ENCODE peak calls at places on chromosome 11, in ten cellular contexts. S is neural progenitor cell, U is stomach, H is PC-9, D is body of pancreas, J is upper lobe of right lung, Z is WERI-Rb-1, W is fibroblast of lung, I is brain microvascular endothelial cell, F is transverse colon. K is an unnamed sample.

GRCh38 chr11:15224466-15224865 is 109.7 kb downstream of the INSC start:
- DNase-seq in S (no peak), U (no peak), H (no peak), D (no peak), J (no peak), Z (no peak), W (no peak), I (no peak), F (no peak), K (no peak)

GRCh38 chr11:44746894-44747293 is 20.1 kb downstream of the TSPAN18 start:
- DNase-seq in S (no peak), U (no peak), H (no peak), D (no peak), J (no peak), Z (no peak), W (no peak), I (no peak), F (no peak), K (no peak)

GRCh38 chr11:112928136-112928535 is 33.1 kb upstream of the NCAM1 start:
- DNase-seq in S (no peak), U (no peak), H (peak; percentile 80), D (no peak), J (no peak), Z (no peak), W (peak; percentile 20), I (no peak), F (no peak), K (peak; percentile 62)

GRCh38 chr11:105219269-105219668 is 79.7 kb upstream of the CARD18 start:
- DNase-seq in S (no peak), U (no peak), H (no peak), D (no peak), J (no peak), Z (peak; percentile 8), W (no peak), I (no peak), F (no peak), K (no peak)

GRCh38 chr11:125190549-125190948 is 26.0 kb downstream of the PKNOX2 start:
- DNase-seq in S (peak; percentile 41), U (no peak), H (no peak), D (no peak), J (no peak), Z (no peak), W (no peak), I (no peak), F (no peak), K (no peak)

GRCh38 chr11:111457731-111458368 is 54.3 kb downstream of the BTG4 start:
- DNase-seq in S (no peak), U (no peak), H (no peak), D (no peak), J (no peak), Z (no peak), W (no peak), I (no peak), F (no peak), K (no peak)

GRCh38 chr11:106353031-106353430 is 275.6 kb downstream of the AASDHPPT start:
- DNase-seq in S (no peak), U (no peak), H (no peak), D (no peak), J (no peak), Z (no peak), W (no peak), I (no peak), F (no peak), K (no peak)

GRCh38 chr11:102395720-102396358 is 48.8 kb downstream of the BIRC2 start:
- DNase-seq in S (no peak), U (no peak), H (no peak), D (no peak), J (no peak), Z (no peak), W (no peak), I (no peak), F (no peak), K (no peak)

GRCh38 chr11:99020324-99021225 is at the start of gene CNTN5:
- DNase-seq in S (peak; percentile 85), U (no peak), H (no peak), D (peak; percentile 53), J (peak; percentile 70), Z (peak; percentile 87), W (peak; percentile 20), I (peak; percentile 35), F (peak; percentile 13), K (peak; percentile 16)

GRCh38 chr11:74777038-74777437 is 28.4 kb downstream of the RNF169 start:
- DNase-seq in S (no peak), U (no peak), H (no peak), D (no peak), J (no peak), Z (no peak), W (no peak), I (no peak), F (no peak), K (no peak)

GRCh38 chr11:70523384-70524095 is 125.2 kb downstream of the CTTN start:
- DNase-seq in S (no peak), U (no peak), H (no peak), D (no peak), J (peak; percentile 59), Z (no peak), W (no peak), I (no peak), F (no peak), K (no peak)

GRCh38 chr11:37905707-37906417 is 1307.8 kb upstream of the RAG2 start:
- DNase-seq in S (no peak), U (no peak), H (no peak), D (peak; percentile 44), J (no peak), Z (peak; percentile 25), W (no peak), I (no peak), F (peak; percentile 53), K (no peak)

GRCh38 chr11:75734491-75735180 is 17.0 kb downstream of the MOGAT2 start:
- DNase-seq in S (no peak), U (peak; percentile 50), H (peak; percentile 60), D (no peak), J (no peak), Z (no peak), W (no peak), I (no peak), F (peak; percentile 69), K (no peak)

GRCh38 chr11:100574894-100575769 is 112.0 kb upstream of the ARHGAP42 start:
- DNase-seq in S (no peak), U (no peak), H (no peak), D (no peak), J (no peak), Z (no peak), W (peak; percentile 34), I (no peak), F (no peak), K (no peak)

GRCh38 chr11:19933801-19934488 is 221.3 kb downstream of the NAV2 start:
- DNase-seq in S (no peak), U (no peak), H (no peak), D (no peak), J (no peak), Z (no peak), W (no peak), I (no peak), F (no peak), K (no peak)

GRCh38 chr11:19935507-19935906 is 222.9 kb downstream of the NAV2 start:
- DNase-seq in S (peak; percentile 88), U (no peak), H (peak; percentile 87), D (no peak), J (no peak), Z (no peak), W (peak; percentile 97), I (peak; percentile 80), F (no peak), K (no peak)

GRCh38 chr11:19933132-19933735 is 220.6 kb downstream of the NAV2 start:
- DNase-seq in S (no peak), U (no peak), H (no peak), D (no peak), J (no peak), Z (no peak), W (no peak), I (no peak), F (no peak), K (no peak)

GRCh38 chr11:19936461-19936860 is 223.8 kb downstream of the DBX1 start:
- DNase-seq in S (no peak), U (no peak), H (no peak), D (no peak), J (no peak), Z (no peak), W (no peak), I (no peak), F (no peak), K (no peak)

DNA sequence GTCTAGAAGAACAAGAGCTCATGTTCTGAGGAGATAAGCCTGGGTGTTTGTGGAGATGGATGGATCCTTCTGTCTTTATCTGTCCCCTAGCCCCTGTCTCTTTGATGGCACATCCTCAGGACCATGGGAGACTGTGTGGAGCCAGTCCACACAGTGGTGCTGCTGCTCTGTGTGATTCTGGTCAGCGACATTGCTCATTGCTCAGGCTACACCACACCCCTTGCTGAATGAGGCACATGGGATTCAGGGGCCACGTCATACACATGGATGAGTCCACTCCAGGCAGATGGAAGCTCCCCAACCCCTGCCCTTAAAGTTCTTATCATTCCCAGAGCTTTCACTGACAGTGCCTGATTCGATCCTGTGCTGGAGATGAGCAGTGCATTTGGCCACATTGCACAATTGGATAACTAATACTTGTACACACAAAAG is 222.2 kb downstream of the NAV2 start:
- DNase-seq in S (no peak), U (no peak), H (no peak), D (no peak), J (no peak), Z (no peak), W (peak; percentile 88), I (peak; percentile 80), F (no peak), K (no peak)
- TF ChIP-seq CTCF in S (no peak), U (no peak), H (no peak), D (no peak), J (no peak), Z (peak; percentile 21), W (no peak), I (peak; percentile 27), F (no peak), K (no peak)

GRCh38 chr11:61551630-61552029 is 29.2 kb downstream of the SYT7 start:
- DNase-seq in S (no peak), U (peak; percentile 72), H (no peak), D (peak; percentile 56), J (no peak), Z (no peak), W (peak; percentile 53), I (no peak), F (no peak), K (no peak)
- H3K27me3 ChIP-seq in S (peaks cover 27% of the 10 kb centered on the region), U (peaks cover 46% of the 10 kb centered on the region), H (peaks cover 29% of the 10 kb centered on the region), D (no peaks in the 10 kb centered on the region), J (peaks cover 27% of the 10 kb centered on the region), Z (no peaks in the 10 kb centered on the region), W (peaks cover 31% of the 10 kb centered on the region), I (peaks cover 42% of the 10 kb centered on the region), F (peaks cover 63% of the 10 kb centered on the region), K (peaks cover 78% of the 10 kb centered on the region)

DNA sequence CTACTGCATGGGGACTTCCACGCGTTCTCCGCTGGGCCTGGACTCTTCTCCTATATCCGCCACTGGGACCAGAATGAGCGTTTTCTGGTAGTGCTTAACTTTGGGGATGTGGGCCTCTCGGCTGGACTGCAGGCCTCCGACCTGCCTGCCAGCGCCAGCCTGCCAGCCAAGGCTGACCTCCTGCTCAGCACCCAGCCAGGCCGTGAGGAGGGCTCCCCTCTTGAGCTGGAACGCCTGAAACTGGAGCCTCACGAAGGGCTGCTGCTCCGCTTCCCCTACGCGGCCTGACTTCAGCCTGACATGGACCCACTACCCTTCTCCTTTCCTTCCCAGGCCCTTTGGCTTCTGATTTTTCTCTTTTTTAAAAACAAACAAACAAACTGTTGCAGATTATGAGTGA is 7.7 kb downstream of the SLC3A2 start:
- DNase-seq in S (no peak), U (no peak), H (no peak), D (no peak), J (no peak), Z (no peak), W (no peak), I (no peak), F (no peak), K (no peak)
- H3K36me3 ChIP-seq in S (peaks cover 6% of the 10 kb centered on the region), U (peaks cover 66% of the 10 kb centered on the region), H (peaks cover 53% of the 10 kb centered on the region), D (peaks cover 40% of the 10 kb centered on the region), J (peaks cover 64% of the 10 kb centered on the region), Z (peaks cover 62% of the 10 kb centered on the region), W (peaks cover 42% of the 10 kb centered on the region), I (peaks cover 62% of the 10 kb centered on the region), F (peaks cover 2% of the 10 kb centered on the region), K (peaks cover 5% of the 10 kb centered on the region)

GRCh38 chr11:20387262-20388095 is at the start of gene PRMT3:
- DNase-seq in S (peak; percentile 99), U (peak; percentile 97), H (peak; percentile 80), D (peak; percentile 95), J (peak; percentile 99), Z (peak; percentile 95), W (peak; percentile 93), I (peak; percentile 91), F (peak; percentile 97), K (peak; percentile 69)
- TF ChIP-seq CTCF in S (no peak), U (no peak), H (peak; percentile 96), D (no peak), J (no peak), Z (no peak), W (no peak), I (no peak), F (peak; percentile 99), K (peak; percentile 97)

K was measured in kidney epithelial cell.